ENCODE peak calls at places on chromosomes 3 and 15, in eight cellular contexts. H is GDM1; N is lower lobe of right lung; J is epithelial cell of proximal tubule; G is NCI-H1105; S is activated T-cell treated with anti-CD3 and anti-CD28 coated beads, Interleukin-2, amount 50 U/mL, for 72 hours; Q is Peyer's patch; W is GM13977. T is an unnamed sample.

GRCh38 chr3:167700046-167700445 is 34.6 kb downstream of the PDCD10 start:
- DNase-seq in H (no peak), N (no peak), J (no peak), G (no peak), S (no peak), Q (no peak), W (no peak), T (no peak)

GRCh38 chr3:57556459-57557087 is 499 bp downstream of the PDE12 start:
- DNase-seq in H (peak; percentile 27), N (peak; percentile 57), J (no peak), G (no peak), S (peak; percentile 41), Q (peak; percentile 27), W (peak; percentile 35), T (no peak)

GRCh38 chr3:61094608-61095007 is 156.6 kb downstream of the FHIT start:
- DNase-seq in H (no peak), N (no peak), J (peak; percentile 7), G (no peak), S (no peak), Q (no peak), W (no peak), T (no peak)

GRCh38 chr15:29790607-29791006 is 31.7 kb downstream of the TJP1 start:
- DNase-seq in H (no peak), N (no peak), J (no peak), G (no peak), S (no peak), Q (no peak), W (no peak), T (no peak)

GRCh38 chr3:159994182-159994581 is 5.5 kb downstream of the IL12A start:
- DNase-seq in H (no peak), N (no peak), J (no peak), G (no peak), S (no peak), Q (no peak), W (no peak), T (no peak)

GRCh38 chr3:184546252-184546651 is 15.3 kb upstream of the EPHB3 start:
- DNase-seq in H (peak; percentile 39), N (peak; percentile 70), J (no peak), G (no peak), S (no peak), Q (no peak), W (no peak), T (no peak)

GRCh38 chr3:79937567-79937966 is 169.8 kb upstream of the ROBO1 start:
- DNase-seq in H (no peak), N (no peak), J (no peak), G (no peak), S (no peak), Q (no peak), W (no peak), T (no peak)

GRCh38 chr3:111700054-111700453 is 104.9 kb upstream of the ZBED2 start:
- DNase-seq in H (no peak), N (no peak), J (no peak), G (no peak), S (no peak), Q (no peak), W (no peak), T (no peak)

GRCh38 chr3:194225988-194226663 is 90.2 kb downstream of the HES1 start:
- DNase-seq in H (no peak), N (no peak), J (no peak), G (no peak), S (no peak), Q (no peak), W (no peak), T (no peak)

GRCh38 chr3:188052229-188052965 is 101.6 kb upstream of the LPP start:
- DNase-seq in H (no peak), N (peak; percentile 56), J (no peak), G (no peak), S (no peak), Q (peak; percentile 24), W (no peak), T (no peak)

GRCh38 chr15:57419335-57419734 is 43.0 kb downstream of the CGNL1 start:
- DNase-seq in H (no peak), N (no peak), J (no peak), G (no peak), S (no peak), Q (no peak), W (no peak), T (no peak)

GRCh38 chr15:41511331-41512077 is 2.1 kb downstream of the LTK start:
- DNase-seq in H (no peak), N (no peak), J (no peak), G (no peak), S (no peak), Q (no peak), W (peak; percentile 55), T (no peak)

GRCh38 chr3:13494463-13495350 is 14.6 kb downstream of the HDAC11 start:
- DNase-seq in H (no peak), N (peak; percentile 48), J (no peak), G (no peak), S (no peak), Q (no peak), W (peak; percentile 30), T (no peak)

GRCh38 chr3:138042043-138042442 is 32.1 kb downstream of the CLDN18 start:
- DNase-seq in H (no peak), N (no peak), J (no peak), G (no peak), S (no peak), Q (no peak), W (no peak), T (no peak)

GRCh38 chr3:67648229-67648628 is 6.2 kb downstream of the SUCLG2 start:
- DNase-seq in H (no peak), N (no peak), J (no peak), G (no peak), S (no peak), Q (no peak), W (no peak), T (no peak)

GRCh38 chr3:50602675-50603191 is 8.8 kb downstream of the CISH start:
- DNase-seq in H (no peak), N (no peak), J (no peak), G (no peak), S (no peak), Q (no peak), W (no peak), T (no peak)

GRCh38 chr3:775178-775885 is 317.5 kb upstream of the CNTN6 start:
- DNase-seq in H (no peak), N (no peak), J (peak; percentile 3), G (no peak), S (no peak), Q (no peak), W (no peak), T (no peak)

GRCh38 chr3:141686477-141687280 is 51.4 kb upstream of the RNF7 start:
- DNase-seq in H (no peak), N (peak; percentile 73), J (peak; percentile 32), G (peak; percentile 73), S (no peak), Q (no peak), W (no peak), T (no peak)

GRCh38 chr3:137764563-137765309 is 621 bp downstream of the SOX14 start:
- DNase-seq in H (no peak), N (no peak), J (no peak), G (no peak), S (no peak), Q (no peak), W (peak; percentile 24), T (no peak)

GRCh38 chr3:124811441-124811840 is 75.7 kb downstream of the ITGB5 start:
- DNase-seq in H (no peak), N (no peak), J (no peak), G (no peak), S (no peak), Q (no peak), W (no peak), T (no peak)

GRCh38 chr3:196202516-196202970 is 8.7 kb downstream of the ZDHHC19 start:
- DNase-seq in H (no peak), N (peak; percentile 81), J (no peak), G (no peak), S (no peak), Q (no peak), W (no peak), T (no peak)

GRCh38 chr3:126958638-126959085 is 24.3 kb upstream of the PLXNA1 start:
- DNase-seq in H (no peak), N (no peak), J (no peak), G (no peak), S (no peak), Q (no peak), W (no peak), T (no peak)

GRCh38 chr3:64207289-64208086 is 17.8 kb downstream of the PRICKLE2 start:
- DNase-seq in H (no peak), N (no peak), J (no peak), G (no peak), S (no peak), Q (no peak), W (no peak), T (no peak)

GRCh38 chr15:31131853-31132375 is 30.4 kb upstream of the TRPM1 start:
- DNase-seq in H (no peak), N (no peak), J (no peak), G (no peak), S (no peak), Q (no peak), W (no peak), T (no peak)

GRCh38 chr3:195868336-195868865 is 40.0 kb downstream of the TNK2 start:
- DNase-seq in H (no peak), N (no peak), J (no peak), G (no peak), S (no peak), Q (no peak), W (no peak), T (no peak)

GRCh38 chr3:180085122-180085710 is 48.5 kb upstream of the PEX5L start:
- DNase-seq in H (no peak), N (peak; percentile 18), J (no peak), G (peak; percentile 38), S (no peak), Q (no peak), W (no peak), T (no peak)

GRCh38 chr3:116135462-116135861 is 309.8 kb downstream of the LSAMP start:
- DNase-seq in H (no peak), N (no peak), J (no peak), G (no peak), S (no peak), Q (no peak), W (no peak), T (no peak)

GRCh38 chr3:87621667-87622066 is 345.3 kb upstream of the POU1F1 start:
- DNase-seq in H (no peak), N (no peak), J (no peak), G (no peak), S (no peak), Q (no peak), W (no peak), T (peak; percentile 26)

GRCh38 chr3:178233371-178233770 is 302.9 kb upstream of the KCNMB2 start:
- DNase-seq in H (no peak), N (no peak), J (no peak), G (no peak), S (no peak), Q (no peak), W (no peak), T (no peak)

GRCh38 chr3:134630506-134630905 is 20.3 kb downstream of the KY start:
- DNase-seq in H (no peak), N (no peak), J (no peak), G (no peak), S (no peak), Q (no peak), W (no peak), T (no peak)

GRCh38 chr15:63369296-63369695 is 12.3 kb downstream of the CA12 start:
- DNase-seq in H (no peak), N (no peak), J (no peak), G (no peak), S (no peak), Q (no peak), W (no peak), T (no peak)